ENCODE peak calls at places on chromosomes 11 and 22, in five cellular contexts. One of them, this sample, is unnamed.

GRCh38 chr11:2586793-2587131 is 113.0 kb downstream of the KCNQ1OT1 start:
- DNase-seq in activated T-cell treated with anti-CD3 and anti-CD28 coated beads, Interleukin-2, amount 50 U/mL, for 4 hours: no peak
- DNase-seq in pancreas: no peak
- DNase-seq in stimulated activated CD4-positive, alpha-beta T cell treated with anti-CD3 and anti-CD28 coated beads, Interleukin-4, amount 100 ng/mL, for 1 hour: no peak
- DNase-seq in colonic mucosa: no peak
- DNase-seq in this sample: no peak

GRCh38 chr22:31846161-31847115 is 92.6 kb downstream of the DEPDC5 start:
- DNase-seq in activated T-cell treated with anti-CD3 and anti-CD28 coated beads, Interleukin-2, amount 50 U/mL, for 4 hours: no peak
- DNase-seq in pancreas: no peak
- DNase-seq in stimulated activated CD4-positive, alpha-beta T cell treated with anti-CD3 and anti-CD28 coated beads, Interleukin-4, amount 100 ng/mL, for 1 hour: no peak
- DNase-seq in colonic mucosa: no peak
- DNase-seq in this sample: peak

GRCh38 chr22:44682556-44683168 is 19.3 kb upstream of the PRR5 start:
- DNase-seq in activated T-cell treated with anti-CD3 and anti-CD28 coated beads, Interleukin-2, amount 50 U/mL, for 4 hours: no peak
- DNase-seq in pancreas: no peak
- DNase-seq in stimulated activated CD4-positive, alpha-beta T cell treated with anti-CD3 and anti-CD28 coated beads, Interleukin-4, amount 100 ng/mL, for 1 hour: no peak
- DNase-seq in colonic mucosa: no peak
- DNase-seq in this sample: no peak

GRCh38 chr11:111525456-111525855 is 10.9 kb downstream of the HOATZ start:
- DNase-seq in activated T-cell treated with anti-CD3 and anti-CD28 coated beads, Interleukin-2, amount 50 U/mL, for 4 hours: no peak
- DNase-seq in pancreas: no peak
- DNase-seq in stimulated activated CD4-positive, alpha-beta T cell treated with anti-CD3 and anti-CD28 coated beads, Interleukin-4, amount 100 ng/mL, for 1 hour: no peak
- DNase-seq in colonic mucosa: no peak
- DNase-seq in this sample: no peak

GRCh38 chr22:30636226-30637077 is 871 bp downstream of the SLC35E4 start:
- DNase-seq in activated T-cell treated with anti-CD3 and anti-CD28 coated beads, Interleukin-2, amount 50 U/mL, for 4 hours: peak
- DNase-seq in pancreas: peak
- DNase-seq in stimulated activated CD4-positive, alpha-beta T cell treated with anti-CD3 and anti-CD28 coated beads, Interleukin-4, amount 100 ng/mL, for 1 hour: peak
- DNase-seq in colonic mucosa: peak
- DNase-seq in this sample: peak

GRCh38 chr22:36536717-36537116 is 7.8 kb upstream of the EIF3D start:
- DNase-seq in activated T-cell treated with anti-CD3 and anti-CD28 coated beads, Interleukin-2, amount 50 U/mL, for 4 hours: no peak
- DNase-seq in pancreas: no peak
- DNase-seq in stimulated activated CD4-positive, alpha-beta T cell treated with anti-CD3 and anti-CD28 coated beads, Interleukin-4, amount 100 ng/mL, for 1 hour: no peak
- DNase-seq in colonic mucosa: no peak
- DNase-seq in this sample: peak

GRCh38 chr11:59719556-59719955 is 5.9 kb upstream of the OR10V1 start:
- DNase-seq in activated T-cell treated with anti-CD3 and anti-CD28 coated beads, Interleukin-2, amount 50 U/mL, for 4 hours: no peak
- DNase-seq in pancreas: no peak
- DNase-seq in stimulated activated CD4-positive, alpha-beta T cell treated with anti-CD3 and anti-CD28 coated beads, Interleukin-4, amount 100 ng/mL, for 1 hour: no peak
- DNase-seq in colonic mucosa: no peak
- DNase-seq in this sample: no peak

GRCh38 chr22:44288951-44289350 is 23.8 kb downstream of the SHISAL1 start:
- DNase-seq in activated T-cell treated with anti-CD3 and anti-CD28 coated beads, Interleukin-2, amount 50 U/mL, for 4 hours: no peak
- DNase-seq in pancreas: no peak
- DNase-seq in stimulated activated CD4-positive, alpha-beta T cell treated with anti-CD3 and anti-CD28 coated beads, Interleukin-4, amount 100 ng/mL, for 1 hour: no peak
- DNase-seq in colonic mucosa: no peak
- DNase-seq in this sample: no peak

GRCh38 chr22:32477608-32478007 is 3.0 kb downstream of the FBXO7 start:
- DNase-seq in activated T-cell treated with anti-CD3 and anti-CD28 coated beads, Interleukin-2, amount 50 U/mL, for 4 hours: no peak
- DNase-seq in pancreas: no peak
- DNase-seq in stimulated activated CD4-positive, alpha-beta T cell treated with anti-CD3 and anti-CD28 coated beads, Interleukin-4, amount 100 ng/mL, for 1 hour: no peak
- DNase-seq in colonic mucosa: no peak
- DNase-seq in this sample: no peak

GRCh38 chr11:111299111-111300026 is 1.0 kb downstream of the POU2AF3 start:
- DNase-seq in activated T-cell treated with anti-CD3 and anti-CD28 coated beads, Interleukin-2, amount 50 U/mL, for 4 hours: no peak
- DNase-seq in pancreas: peak
- DNase-seq in stimulated activated CD4-positive, alpha-beta T cell treated with anti-CD3 and anti-CD28 coated beads, Interleukin-4, amount 100 ng/mL, for 1 hour: peak
- DNase-seq in colonic mucosa: peak
- DNase-seq in this sample: no peak

GRCh38 chr11:35418282-35418846 is 994 bp downstream of the SLC1A2 start:
- DNase-seq in activated T-cell treated with anti-CD3 and anti-CD28 coated beads, Interleukin-2, amount 50 U/mL, for 4 hours: no peak
- DNase-seq in pancreas: no peak
- DNase-seq in stimulated activated CD4-positive, alpha-beta T cell treated with anti-CD3 and anti-CD28 coated beads, Interleukin-4, amount 100 ng/mL, for 1 hour: no peak
- DNase-seq in colonic mucosa: no peak
- DNase-seq in this sample: peak

GRCh38 chr11:66864172-66864901 is 7.5 kb downstream of the LRFN4 start:
- DNase-seq in activated T-cell treated with anti-CD3 and anti-CD28 coated beads, Interleukin-2, amount 50 U/mL, for 4 hours: no peak
- DNase-seq in pancreas: no peak
- DNase-seq in stimulated activated CD4-positive, alpha-beta T cell treated with anti-CD3 and anti-CD28 coated beads, Interleukin-4, amount 100 ng/mL, for 1 hour: no peak
- DNase-seq in colonic mucosa: peak
- DNase-seq in this sample: peak

GRCh38 chr11:93524173-93524536 is 19.0 kb downstream of the SMCO4 start:
- DNase-seq in activated T-cell treated with anti-CD3 and anti-CD28 coated beads, Interleukin-2, amount 50 U/mL, for 4 hours: no peak
- DNase-seq in pancreas: no peak
- DNase-seq in stimulated activated CD4-positive, alpha-beta T cell treated with anti-CD3 and anti-CD28 coated beads, Interleukin-4, amount 100 ng/mL, for 1 hour: no peak
- DNase-seq in colonic mucosa: no peak
- DNase-seq in this sample: no peak

GRCh38 chr11:118295199-118295598 is 9.3 kb upstream of the CD3E start:
- DNase-seq in activated T-cell treated with anti-CD3 and anti-CD28 coated beads, Interleukin-2, amount 50 U/mL, for 4 hours: no peak
- DNase-seq in pancreas: no peak
- DNase-seq in stimulated activated CD4-positive, alpha-beta T cell treated with anti-CD3 and anti-CD28 coated beads, Interleukin-4, amount 100 ng/mL, for 1 hour: no peak
- DNase-seq in colonic mucosa: no peak
- DNase-seq in this sample: no peak

GRCh38 chr22:24772493-24773220 is 1.9 kb downstream of the PIWIL3 start:
- DNase-seq in activated T-cell treated with anti-CD3 and anti-CD28 coated beads, Interleukin-2, amount 50 U/mL, for 4 hours: no peak
- DNase-seq in pancreas: no peak
- DNase-seq in stimulated activated CD4-positive, alpha-beta T cell treated with anti-CD3 and anti-CD28 coated beads, Interleukin-4, amount 100 ng/mL, for 1 hour: no peak
- DNase-seq in colonic mucosa: no peak
- DNase-seq in this sample: peak

GRCh38 chr22:48919187-48919590 is 908.5 kb downstream of the BRD1 start:
- DNase-seq in activated T-cell treated with anti-CD3 and anti-CD28 coated beads, Interleukin-2, amount 50 U/mL, for 4 hours: no peak
- DNase-seq in pancreas: no peak
- DNase-seq in stimulated activated CD4-positive, alpha-beta T cell treated with anti-CD3 and anti-CD28 coated beads, Interleukin-4, amount 100 ng/mL, for 1 hour: no peak
- DNase-seq in colonic mucosa: no peak
- DNase-seq in this sample: no peak

GRCh38 chr11:74418509-74418895 is 20.3 kb upstream of the PGM2L1 start:
- DNase-seq in activated T-cell treated with anti-CD3 and anti-CD28 coated beads, Interleukin-2, amount 50 U/mL, for 4 hours: no peak
- DNase-seq in pancreas: no peak
- DNase-seq in stimulated activated CD4-positive, alpha-beta T cell treated with anti-CD3 and anti-CD28 coated beads, Interleukin-4, amount 100 ng/mL, for 1 hour: no peak
- DNase-seq in colonic mucosa: no peak
- DNase-seq in this sample: peak

GRCh38 chr11:118343981-118344521 is at the start of gene CD3G:
- DNase-seq in activated T-cell treated with anti-CD3 and anti-CD28 coated beads, Interleukin-2, amount 50 U/mL, for 4 hours: peak
- DNase-seq in pancreas: no peak
- DNase-seq in stimulated activated CD4-positive, alpha-beta T cell treated with anti-CD3 and anti-CD28 coated beads, Interleukin-4, amount 100 ng/mL, for 1 hour: peak
- DNase-seq in colonic mucosa: no peak
- DNase-seq in this sample: no peak

GRCh38 chr22:41939981-41940852 is 6.7 kb downstream of the CENPM start:
- DNase-seq in activated T-cell treated with anti-CD3 and anti-CD28 coated beads, Interleukin-2, amount 50 U/mL, for 4 hours: peak
- DNase-seq in pancreas: no peak
- DNase-seq in stimulated activated CD4-positive, alpha-beta T cell treated with anti-CD3 and anti-CD28 coated beads, Interleukin-4, amount 100 ng/mL, for 1 hour: peak
- DNase-seq in colonic mucosa: peak
- DNase-seq in this sample: peak